ENCODE peak calls at places on chromosomes 12 and 14, in six cellular contexts. V, I, D, W, K and A are unnamed samples.

GRCh38 chr12:102406033-102406584 is 74.3 kb downstream of the IGF1 start:
- DNase-seq in W (no peak), I (peak; percentile 17), V (peak; percentile 61), D (no peak), K (peak; percentile 26), A (no peak)

GRCh38 chr14:72928872-72929271 is 2.6 kb downstream of the DCAF4 start:
- DNase-seq in I (no peak), W (no peak), V (no peak), K (no peak), D (peak; percentile 82), A (no peak)

GRCh38 chr12:115871714-115872113 is 405.8 kb downstream of the MED13L start:
- DNase-seq in W (no peak), V (peak; percentile 41), K (no peak), I (peak; percentile 16), D (peak; percentile 23), A (peak; percentile 29)

GRCh38 chr14:31492759-31493498 is 5.1 kb upstream of the GPR33 start:
- DNase-seq in I (peak; percentile 8), D (no peak), W (no peak), K (no peak), V (no peak), A (no peak)

GRCh38 chr14:57870686-57871457 is 5.0 kb upstream of the SLC35F4 start:
- DNase-seq in V (no peak), I (no peak), W (no peak), K (no peak), D (no peak), A (no peak)

GRCh38 chr14:69238883-69239282 is 21.1 kb upstream of the GALNT16 start:
- DNase-seq in I (no peak), D (no peak), K (no peak), W (no peak), V (no peak), A (no peak)

GRCh38 chr14:61480704-61481285 is 159.4 kb downstream of the PRKCH start:
- DNase-seq in W (no peak), V (no peak), K (no peak), D (no peak), I (no peak), A (no peak)

GRCh38 chr12:112705037-112705632 is 86.4 kb upstream of the RPH3A start:
- DNase-seq in I (no peak), W (no peak), V (no peak), D (no peak), K (no peak), A (no peak)

GRCh38 chr14:90739318-90740077 is 76.7 kb downstream of the TTC7B start:
- DNase-seq in K (no peak), I (no peak), V (no peak), W (no peak), D (no peak), A (no peak)

GRCh38 chr12:99444859-99445316 is 202.7 kb upstream of the GARIN6 start:
- DNase-seq in K (no peak), D (no peak), V (no peak), I (no peak), W (no peak), A (no peak)

GRCh38 chr12:76259071-76259470 is 89.1 kb downstream of the BBS10 start:
- DNase-seq in K (no peak), D (no peak), I (no peak), W (no peak), V (peak; percentile 74), A (no peak)

GRCh38 chr14:66330916-66331315 is 155.3 kb upstream of the CCDC196 start:
- DNase-seq in I (no peak), D (no peak), W (no peak), V (peak; percentile 49), K (no peak), A (peak; percentile 17)